ENCODE peak calls at places on chromosomes 7 and 10, in seven cellular contexts. B is OCI-LY7, I is AG10803, D is fibroblast of mammary gland, M is dorsolateral prefrontal cortex, R is lower lobe of right lung, K is Calu3. J is an unnamed sample.
A peak's percentile ranks its signal among the peaks of the same experiment; 100 is the strongest.

GRCh38 chr7:2621061-2621828 is 10.5 kb upstream of the TTYH3 start:
- DNase-seq in I (peak; percentile 68), D (peak; percentile 46), R (peak; percentile 63), K (no peak), M (no peak), B (no peak), J (peak; percentile 32)

GRCh38 chr10:91799580-91799975 is 1.4 kb downstream of the TNKS2 start:
- DNase-seq in R (no peak), M (no peak), B (no peak), D (peak; percentile 44), K (no peak), I (no peak), J (no peak)

GRCh38 chr10:47438857-47439474 is 44.9 kb downstream of the ANXA8 start:
- DNase-seq in D (peak; percentile 64), B (peak; percentile 2), M (no peak), K (peak; percentile 72), I (peak; percentile 68), R (peak; percentile 42), J (peak; percentile 81)

GRCh38 chr10:122911889-122912484 is 1.6 kb downstream of the FAM24A start:
- DNase-seq in K (peak; percentile 46), B (peak; percentile 50), D (peak; percentile 50), R (peak; percentile 45), M (no peak), I (peak; percentile 28), J (no peak)

GRCh38 chr7:70782729-70783290 is 349.1 kb upstream of the GALNT17 start:
- DNase-seq in I (no peak), D (no peak), M (no peak), K (no peak), B (no peak), R (no peak), J (no peak)

GRCh38 chr7:133354546-133355324 is 101.9 kb downstream of the EXOC4 start:
- DNase-seq in D (peak; percentile 15), K (no peak), R (no peak), M (no peak), I (peak; percentile 22), B (no peak), J (no peak)

GRCh38 chr10:89043052-89043451 is 52.5 kb downstream of the FAS start:
- DNase-seq in B (no peak), R (no peak), I (no peak), M (no peak), K (no peak), D (no peak), J (no peak)

GRCh38 chr10:79380125-79380917 is 33.1 kb downstream of the PPIF start:
- DNase-seq in K (no peak), M (no peak), R (peak; percentile 45), I (peak; percentile 83), B (no peak), D (peak; percentile 73), J (peak; percentile 78)

GRCh38 chr10:121155742-121156141 is 304.6 kb downstream of the WDR11 start:
- DNase-seq in I (no peak), K (peak; percentile 23), D (no peak), R (no peak), M (no peak), B (no peak), J (peak; percentile 52)

GRCh38 chr7:74174606-74175082 is 488 bp downstream of the EIF4H start:
- DNase-seq in M (peak; percentile 40), D (peak; percentile 51), K (peak; percentile 20), R (no peak), B (peak; percentile 59), I (peak; percentile 65), J (no peak)

GRCh38 chr10:13743101-13743693 is 156.4 kb downstream of the PRPF18 start:
- DNase-seq in K (no peak), B (no peak), R (no peak), M (no peak), I (no peak), D (peak; percentile 31), J (no peak)

GRCh38 chr10:114915294-114915693 is 22.7 kb upstream of the TRUB1 start:
- DNase-seq in D (no peak), R (no peak), I (no peak), K (no peak), M (no peak), B (no peak), J (peak; percentile 43)

GRCh38 chr7:141563956-141564623 is 12.9 kb downstream of the AGK start:
- DNase-seq in M (no peak), K (no peak), B (peak; percentile 5), R (no peak), D (no peak), I (no peak), J (no peak)

GRCh38 chr7:55775051-55775420 is 87.5 kb downstream of the SEPTIN14 start:
- DNase-seq in R (no peak), K (no peak), I (no peak), M (no peak), D (no peak), B (no peak), J (no peak)

GRCh38 chr10:32175629-32176028 is 119.4 kb upstream of the KIF5B start:
- DNase-seq in D (no peak), R (no peak), B (no peak), K (no peak), M (no peak), I (no peak), J (no peak)

GRCh38 chr10:119041332-119041731 is 11.8 kb downstream of the NANOS1 start:
- DNase-seq in D (no peak), B (no peak), R (no peak), I (no peak), K (no peak), M (no peak), J (no peak)

GRCh38 chr10:102801496-102801895 is 35.7 kb downstream of the CYP17A1 start:
- DNase-seq in D (peak; percentile 16), M (no peak), I (no peak), K (no peak), B (no peak), R (no peak), J (no peak)

GRCh38 chr7:128120976-128121490 is 89.8 kb upstream of the LRRC4 start:
- DNase-seq in D (no peak), M (no peak), K (no peak), R (no peak), I (no peak), B (no peak), J (no peak)

GRCh38 chr7:85068796-85069195 is 118.1 kb downstream of the SEMA3D start:
- DNase-seq in R (no peak), B (no peak), I (peak; percentile 73), K (no peak), M (no peak), D (peak; percentile 90), J (no peak)

GRCh38 chr10:65793738-65794425 is 1132.0 kb upstream of the LRRTM3 start:
- DNase-seq in M (no peak), D (no peak), R (no peak), K (peak; percentile 46), I (no peak), B (no peak), J (peak; percentile 61)

DNA sequence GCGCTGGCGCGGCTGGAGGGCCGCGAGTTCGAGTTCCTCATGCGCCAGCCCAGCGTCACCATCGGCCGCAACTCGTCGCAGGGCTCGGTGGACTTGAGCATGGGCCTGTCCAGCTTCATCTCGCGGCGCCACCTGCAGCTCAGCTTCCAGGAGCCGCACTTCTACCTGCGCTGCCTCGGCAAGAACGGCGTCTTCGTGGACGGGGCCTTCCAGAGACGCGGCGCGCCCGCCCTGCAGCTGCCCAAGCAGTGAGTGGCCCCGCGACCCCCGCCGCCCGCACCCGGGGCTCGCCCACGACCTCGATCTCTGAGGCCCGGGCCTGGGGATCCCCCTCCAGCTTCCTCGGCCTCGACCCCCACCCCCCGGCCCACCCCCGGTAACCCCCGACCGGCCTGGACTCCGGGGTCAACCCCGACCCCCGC is 537 bp downstream of the FOXK1 start:
- DNase-seq in I (peak; percentile 37), B (peak; percentile 51), R (peak; percentile 82), K (peak; percentile 62), M (no peak), D (no peak), J (no peak)
- TF ChIP-seq CTCF in I (no peak), B (no peak), R (no peak), K (no peak), M (no peak), D (no peak), J (peak; percentile 48)

GRCh38 chr7:91043181-91043580 is 221.1 kb upstream of the FZD1 start:
- DNase-seq in M (no peak), R (no peak), K (no peak), I (no peak), D (no peak), B (no peak), J (no peak)

GRCh38 chr7:91043924-91044660 is 220.1 kb upstream of the FZD1 start:
- DNase-seq in R (no peak), I (no peak), M (no peak), B (no peak), K (no peak), D (no peak), J (no peak)

GRCh38 chr7:91045626-91046025 is 218.6 kb upstream of the FZD1 start:
- DNase-seq in R (no peak), M (no peak), B (no peak), D (no peak), I (no peak), K (no peak), J (no peak)

GRCh38 chr7:91047636-91048035 is 216.6 kb upstream of the FZD1 start:
- DNase-seq in B (no peak), M (no peak), R (no peak), D (peak; percentile 12), I (peak; percentile 25), K (no peak), J (no peak)

GRCh38 chr7:91046322-91047088 is 217.7 kb upstream of the FZD1 start:
- DNase-seq in M (no peak), R (no peak), K (no peak), D (peak; percentile 37), B (no peak), I (peak; percentile 44), J (no peak)
- TF ChIP-seq CTCF in M (no peak), R (peak; percentile 18), K (no peak), D (peak; percentile 41), B (peak; percentile 78), I (peak; percentile 54), J (peak; percentile 22)

GRCh38 chr7:100126239-100126930 is 382 bp upstream of the MBLAC1 start:
- DNase-seq in R (no peak), M (no peak), I (no peak), D (no peak), K (no peak), B (no peak), J (peak; percentile 56)
- TF ChIP-seq CTCF in R (no peak), M (no peak), I (no peak), D (no peak), K (no peak), B (no peak), J (no peak)

DNA sequence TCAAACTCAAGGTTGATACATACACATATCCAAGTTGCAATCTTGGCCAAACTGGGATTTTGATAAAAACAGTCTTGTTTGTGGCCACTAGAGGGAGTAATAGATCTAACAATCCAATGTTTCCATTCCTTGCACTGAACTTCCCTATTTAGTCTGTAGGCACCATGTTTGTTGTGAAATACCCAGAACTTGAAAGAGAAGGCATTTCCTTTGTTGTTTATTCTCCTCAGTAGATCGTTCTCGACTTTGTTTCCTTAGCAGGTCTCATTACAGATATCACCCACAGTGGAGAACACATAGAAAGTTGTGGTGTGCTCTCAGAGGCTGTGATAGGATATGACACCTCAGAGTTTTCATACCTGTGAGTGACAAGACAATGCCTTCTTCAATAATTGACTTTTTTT is 70.3 kb upstream of the MXI1 start:
- DNase-seq in R (no peak), B (peak; percentile 83), I (peak; percentile 82), M (no peak), K (no peak), D (peak; percentile 82), J (peak; percentile 52)
- TF ChIP-seq CTCF in R (peak; percentile 81), B (peak; percentile 98), I (peak; percentile 83), M (peak; percentile 93), K (peak; percentile 70), D (peak; percentile 74), J (peak; percentile 72)

GRCh38 chr7:114426824-114427223 is 12.2 kb downstream of the FOXP2 start:
- DNase-seq in R (no peak), B (no peak), M (no peak), I (peak; percentile 29), K (no peak), D (peak; percentile 40), J (no peak)
- TF ChIP-seq CTCF in R (no peak), B (peak; percentile 31), M (no peak), I (peak; percentile 57), K (peak; percentile 30), D (peak; percentile 43), J (peak; percentile 58)